ENCODE peak calls at places on chromosomes 1 and 21, in five cellular contexts. W is heart left ventricle; Q is CD4-positive, alpha-beta memory T cell; U is EH; A is HuH-7. R is an unnamed sample.

GRCh38 chr1:85179517-85179916 is 21.3 kb downstream of the SYDE2 start:
- DNase-seq in U (no peak), A (no peak), Q (peak; percentile 47), W (no peak), R (no peak)

GRCh38 chr1:183279835-183280234 is 93.8 kb downstream of the LAMC2 start:
- DNase-seq in W (no peak), Q (no peak), U (peak; percentile 96), A (no peak), R (no peak)

GRCh38 chr1:198531891-198532290 is 8.6 kb downstream of the ATP6V1G3 start:
- DNase-seq in Q (no peak), W (no peak), U (no peak), A (no peak), R (no peak)

GRCh38 chr1:54391450-54392071 is 14.6 kb downstream of the SSBP3 start:
- DNase-seq in Q (no peak), W (no peak), A (no peak), U (no peak), R (no peak)

GRCh38 chr1:235461954-235462353 is 42.3 kb downstream of the B3GALNT2 start:
- DNase-seq in A (no peak), U (no peak), Q (no peak), W (no peak), R (no peak)

GRCh38 chr1:206572835-206573771 is 39.2 kb downstream of the EIF2D start:
- DNase-seq in W (no peak), U (no peak), Q (no peak), A (no peak), R (no peak)

GRCh38 chr1:109928591-109929111 is 18.0 kb downstream of the CSF1 start:
- DNase-seq in A (no peak), U (peak; percentile 76), Q (no peak), W (peak; percentile 62), R (peak; percentile 18)

GRCh38 chr21:28725396-28725795 is 267.3 kb downstream of the LTN1 start:
- DNase-seq in Q (no peak), A (no peak), W (no peak), U (peak; percentile 29), R (no peak)

GRCh38 chr1:76770979-76771378 is 96.3 kb upstream of the ST6GALNAC5 start:
- DNase-seq in W (no peak), A (no peak), U (no peak), Q (no peak), R (no peak)

GRCh38 chr21:36732217-36732616 is 33.3 kb downstream of the SIM2 start:
- DNase-seq in U (no peak), A (no peak), Q (no peak), W (no peak), R (no peak)

GRCh38 chr1:106924360-106924759 is 132.1 kb upstream of the PRMT6 start:
- DNase-seq in Q (no peak), W (no peak), A (no peak), U (peak; percentile 59), R (no peak)

GRCh38 chr1:210728437-210729149 is 399.9 kb downstream of the HHAT start:
- DNase-seq in U (no peak), Q (no peak), A (no peak), W (no peak), R (no peak)

GRCh38 chr1:167499657-167500056 is 18.7 kb downstream of the CD247 start:
- DNase-seq in U (no peak), Q (no peak), A (no peak), W (no peak), R (no peak)

GRCh38 chr1:167722152-167722869 is 529 bp downstream of the MPZL1 start:
- DNase-seq in U (peak; percentile 39), W (peak; percentile 35), Q (peak; percentile 18), A (peak; percentile 30), R (peak; percentile 52)

GRCh38 chr1:172837816-172838680 is 179.1 kb downstream of the FASLG start:
- DNase-seq in A (no peak), U (peak; percentile 21), W (no peak), Q (peak; percentile 83), R (no peak)

R was measured in endothelial cell of umbilical vein.